ENCODE peak calls at places on chromosome 6, in nine cellular contexts. H is T-cell, J is SW 1271, K is HS-27A, Z is GM23338, I is left lung, R is fibroblast of lung, V is H9, E is type B pancreatic cell. F is an unnamed sample.

GRCh38 chr6:88952065-88952704 is 11.2 kb downstream of the RNGTT start:
- DNase-seq in H (no peak), J (no peak), K (peak), Z (no peak), I (no peak), R (peak), V (no peak), E (no peak), F (peak)

GRCh38 chr6:131103296-131103695 is 32.0 kb upstream of the AKAP7 start:
- DNase-seq in H (no peak), J (no peak), K (no peak), Z (no peak), I (no peak), R (peak), V (no peak), E (no peak), F (no peak)

GRCh38 chr6:24270011-24270410 is 87.8 kb downstream of the DCDC2 start:
- DNase-seq in H (no peak), J (no peak), K (no peak), Z (no peak), I (no peak), R (no peak), V (no peak), E (no peak), F (no peak)

GRCh38 chr6:42113929-42114636 is 28.3 kb downstream of the C6orf132 start:
- DNase-seq in H (no peak), J (no peak), K (no peak), Z (no peak), I (no peak), R (peak), V (no peak), E (no peak), F (no peak)

GRCh38 chr6:35663447-35664235 is 25.1 kb downstream of the FKBP5 start:
- DNase-seq in H (no peak), J (peak), K (no peak), Z (peak), I (no peak), R (peak), V (no peak), E (no peak), F (peak)

GRCh38 chr6:33277663-33278391 is 904 bp downstream of the B3GALT4 start:
- DNase-seq in H (peak), J (peak), K (no peak), Z (peak), I (no peak), R (peak), V (peak), E (no peak), F (peak)

GRCh38 chr6:26026833-26027490 is 60.3 kb upstream of the HFE start:
- DNase-seq in H (peak), J (peak), K (peak), Z (peak), I (peak), R (peak), V (peak), E (peak), F (peak)

GRCh38 chr6:141403103-141403502 is 729.6 kb upstream of the GJE1 start:
- DNase-seq in H (no peak), J (no peak), K (no peak), Z (no peak), I (no peak), R (no peak), V (no peak), E (no peak), F (no peak)

GRCh38 chr6:90284236-90284744 is 12.4 kb downstream of the BACH2 start:
- DNase-seq in H (peak), J (peak), K (no peak), Z (peak), I (no peak), R (peak), V (peak), E (no peak), F (peak)